ENCODE peak calls at places on chromosomes 16 and 17, in nine cellular contexts. One of them, this sample, is unnamed.

GRCh38 chr17:68089881-68090280 is 54.3 kb downstream of the KPNA2 start:
- DNase-seq in tibial artery: peak; percentile 41
- DNase-seq in tibial nerve: no peak
- DNase-seq in heart right ventricle: no peak
- DNase-seq in lower lobe of right lung: peak; percentile 65
- DNase-seq in dorsolateral prefrontal cortex: no peak
- DNase-seq in adrenal gland: peak; percentile 83
- DNase-seq in iPS DF 6.9: no peak
- DNase-seq in H7: no peak
- DNase-seq in this sample: no peak

GRCh38 chr16:80670170-80670865 is 129.5 kb downstream of the DYNLRB2 start:
- DNase-seq in tibial artery: no peak
- DNase-seq in iPS DF 6.9: no peak
- DNase-seq in dorsolateral prefrontal cortex: no peak
- DNase-seq in heart right ventricle: no peak
- DNase-seq in tibial nerve: no peak
- DNase-seq in H7: no peak
- DNase-seq in lower lobe of right lung: no peak
- DNase-seq in adrenal gland: no peak
- DNase-seq in this sample: no peak

GRCh38 chr16:60203525-60204124 is 1469.5 kb upstream of the GOT2 start:
- DNase-seq in tibial artery: no peak
- DNase-seq in heart right ventricle: no peak
- DNase-seq in H7: peak; percentile 5
- DNase-seq in adrenal gland: no peak
- DNase-seq in tibial nerve: no peak
- DNase-seq in dorsolateral prefrontal cortex: no peak
- DNase-seq in lower lobe of right lung: no peak
- DNase-seq in iPS DF 6.9: no peak
- DNase-seq in this sample: no peak

GRCh38 chr17:28878981-28879380 is 18.6 kb downstream of the FLOT2 start:
- DNase-seq in H7: peak; percentile 94
- DNase-seq in heart right ventricle: no peak
- DNase-seq in lower lobe of right lung: no peak
- DNase-seq in tibial artery: no peak
- DNase-seq in iPS DF 6.9: no peak
- DNase-seq in adrenal gland: no peak
- DNase-seq in dorsolateral prefrontal cortex: no peak
- DNase-seq in tibial nerve: no peak
- DNase-seq in this sample: no peak

GRCh38 chr16:51290886-51291285 is 139.8 kb upstream of the SALL1 start:
- DNase-seq in H7: peak; percentile 29
- DNase-seq in adrenal gland: no peak
- DNase-seq in tibial nerve: no peak
- DNase-seq in tibial artery: no peak
- DNase-seq in dorsolateral prefrontal cortex: no peak
- DNase-seq in heart right ventricle: no peak
- DNase-seq in lower lobe of right lung: no peak
- DNase-seq in iPS DF 6.9: peak; percentile 29
- DNase-seq in this sample: no peak

GRCh38 chr16:67039260-67040020 is 10.5 kb downstream of the CBFB start:
- DNase-seq in heart right ventricle: no peak
- DNase-seq in iPS DF 6.9: no peak
- DNase-seq in tibial artery: no peak
- DNase-seq in adrenal gland: no peak
- DNase-seq in lower lobe of right lung: no peak
- DNase-seq in tibial nerve: no peak
- DNase-seq in dorsolateral prefrontal cortex: no peak
- DNase-seq in H7: no peak
- DNase-seq in this sample: no peak

GRCh38 chr17:69175812-69176517 is 34.3 kb upstream of the ABCA6 start:
- DNase-seq in lower lobe of right lung: no peak
- DNase-seq in tibial nerve: no peak
- DNase-seq in adrenal gland: no peak
- DNase-seq in iPS DF 6.9: no peak
- DNase-seq in H7: no peak
- DNase-seq in dorsolateral prefrontal cortex: no peak
- DNase-seq in heart right ventricle: no peak
- DNase-seq in tibial artery: no peak
- DNase-seq in this sample: no peak

GRCh38 chr17:4796550-4796915 is 569 bp downstream of the PSMB6 start:
- DNase-seq in H7: peak; percentile 84
- DNase-seq in dorsolateral prefrontal cortex: no peak
- DNase-seq in lower lobe of right lung: no peak
- DNase-seq in adrenal gland: no peak
- DNase-seq in tibial artery: no peak
- DNase-seq in tibial nerve: no peak
- DNase-seq in iPS DF 6.9: no peak
- DNase-seq in heart right ventricle: no peak
- DNase-seq in this sample: no peak

GRCh38 chr16:64626771-64627170 is 495.1 kb downstream of the CDH11 start:
- DNase-seq in adrenal gland: no peak
- DNase-seq in heart right ventricle: no peak
- DNase-seq in lower lobe of right lung: no peak
- DNase-seq in iPS DF 6.9: no peak
- DNase-seq in dorsolateral prefrontal cortex: no peak
- DNase-seq in tibial nerve: no peak
- DNase-seq in tibial artery: no peak
- DNase-seq in H7: no peak
- DNase-seq in this sample: no peak

GRCh38 chr16:87145181-87146176 is 171.7 kb downstream of the C16orf95 start:
- DNase-seq in H7: no peak
- DNase-seq in heart right ventricle: no peak
- DNase-seq in tibial nerve: no peak
- DNase-seq in tibial artery: no peak
- DNase-seq in lower lobe of right lung: no peak
- DNase-seq in adrenal gland: no peak
- DNase-seq in dorsolateral prefrontal cortex: no peak
- DNase-seq in iPS DF 6.9: no peak
- DNase-seq in this sample: no peak

GRCh38 chr16:49280861-49281331 is 742 bp downstream of the CBLN1 start:
- DNase-seq in iPS DF 6.9: no peak
- DNase-seq in tibial artery: no peak
- DNase-seq in tibial nerve: no peak
- DNase-seq in H7: peak; percentile 40
- DNase-seq in adrenal gland: no peak
- DNase-seq in lower lobe of right lung: no peak
- DNase-seq in heart right ventricle: no peak
- DNase-seq in dorsolateral prefrontal cortex: no peak
- DNase-seq in this sample: no peak

GRCh38 chr16:49280022-49280741 is 1.5 kb downstream of the CBLN1 start:
- DNase-seq in heart right ventricle: no peak
- DNase-seq in dorsolateral prefrontal cortex: no peak
- DNase-seq in iPS DF 6.9: no peak
- DNase-seq in tibial nerve: no peak
- DNase-seq in adrenal gland: no peak
- DNase-seq in H7: peak; percentile 81
- DNase-seq in lower lobe of right lung: no peak
- DNase-seq in tibial artery: no peak
- DNase-seq in this sample: no peak

GRCh38 chr16:49278567-49278827 is 3.1 kb downstream of the CBLN1 start:
- DNase-seq in dorsolateral prefrontal cortex: no peak
- DNase-seq in iPS DF 6.9: no peak
- DNase-seq in heart right ventricle: no peak
- DNase-seq in H7: no peak
- DNase-seq in adrenal gland: no peak
- DNase-seq in tibial artery: no peak
- DNase-seq in tibial nerve: no peak
- DNase-seq in lower lobe of right lung: no peak
- DNase-seq in this sample: no peak

GRCh38 chr16:49277766-49278566 is 3.7 kb downstream of the CBLN1 start:
- DNase-seq in tibial nerve: no peak
- DNase-seq in adrenal gland: no peak
- DNase-seq in lower lobe of right lung: no peak
- DNase-seq in dorsolateral prefrontal cortex: no peak
- DNase-seq in H7: peak; percentile 67
- DNase-seq in tibial artery: no peak
- DNase-seq in heart right ventricle: no peak
- DNase-seq in iPS DF 6.9: no peak
- DNase-seq in this sample: no peak

GRCh38 chr16:49278944-49279725 is 2.5 kb downstream of the CBLN1 start:
- DNase-seq in lower lobe of right lung: no peak
- DNase-seq in heart right ventricle: no peak
- DNase-seq in tibial artery: no peak
- DNase-seq in adrenal gland: no peak
- DNase-seq in tibial nerve: no peak
- DNase-seq in H7: peak; percentile 60
- DNase-seq in dorsolateral prefrontal cortex: no peak
- DNase-seq in iPS DF 6.9: no peak
- DNase-seq in this sample: no peak
- H3K27me3 ChIP-seq in lower lobe of right lung: peaks cover 94% of the 10 kb centered on the region
- H3K27me3 ChIP-seq in heart right ventricle: peaks cover 94% of the 10 kb centered on the region
- H3K27me3 ChIP-seq in tibial artery: no peaks in the 10 kb centered on the region
- H3K27me3 ChIP-seq in adrenal gland: peaks cover 88% of the 10 kb centered on the region
- H3K27me3 ChIP-seq in tibial nerve: peaks cover 89% of the 10 kb centered on the region
- H3K27me3 ChIP-seq in H7: peaks cover 92% of the 10 kb centered on the region
- H3K27me3 ChIP-seq in dorsolateral prefrontal cortex: peaks cover 94% of the 10 kb centered on the region
- H3K27me3 ChIP-seq in iPS DF 6.9: peaks cover 82% of the 10 kb centered on the region
- H3K27me3 ChIP-seq in this sample: peaks cover 18% of the 10 kb centered on the region

GRCh38 chr17:42596386-42596785 is 12.8 kb downstream of the RETREG3 start:
- DNase-seq in dorsolateral prefrontal cortex: no peak
- DNase-seq in iPS DF 6.9: no peak
- DNase-seq in tibial nerve: no peak
- DNase-seq in tibial artery: no peak
- DNase-seq in adrenal gland: no peak
- DNase-seq in heart right ventricle: no peak
- DNase-seq in lower lobe of right lung: no peak
- DNase-seq in H7: no peak
- DNase-seq in this sample: no peak
- H3K27me3 ChIP-seq in dorsolateral prefrontal cortex: no peaks in the 10 kb centered on the region
- H3K27me3 ChIP-seq in iPS DF 6.9: no peaks in the 10 kb centered on the region
- H3K27me3 ChIP-seq in tibial nerve: no peaks in the 10 kb centered on the region
- H3K27me3 ChIP-seq in tibial artery: no peaks in the 10 kb centered on the region
- H3K27me3 ChIP-seq in adrenal gland: no peaks in the 10 kb centered on the region
- H3K27me3 ChIP-seq in heart right ventricle: no peaks in the 10 kb centered on the region
- H3K27me3 ChIP-seq in lower lobe of right lung: no peaks in the 10 kb centered on the region
- H3K27me3 ChIP-seq in H7: no peaks in the 10 kb centered on the region
- H3K27me3 ChIP-seq in this sample: no peaks in the 10 kb centered on the region

DNA sequence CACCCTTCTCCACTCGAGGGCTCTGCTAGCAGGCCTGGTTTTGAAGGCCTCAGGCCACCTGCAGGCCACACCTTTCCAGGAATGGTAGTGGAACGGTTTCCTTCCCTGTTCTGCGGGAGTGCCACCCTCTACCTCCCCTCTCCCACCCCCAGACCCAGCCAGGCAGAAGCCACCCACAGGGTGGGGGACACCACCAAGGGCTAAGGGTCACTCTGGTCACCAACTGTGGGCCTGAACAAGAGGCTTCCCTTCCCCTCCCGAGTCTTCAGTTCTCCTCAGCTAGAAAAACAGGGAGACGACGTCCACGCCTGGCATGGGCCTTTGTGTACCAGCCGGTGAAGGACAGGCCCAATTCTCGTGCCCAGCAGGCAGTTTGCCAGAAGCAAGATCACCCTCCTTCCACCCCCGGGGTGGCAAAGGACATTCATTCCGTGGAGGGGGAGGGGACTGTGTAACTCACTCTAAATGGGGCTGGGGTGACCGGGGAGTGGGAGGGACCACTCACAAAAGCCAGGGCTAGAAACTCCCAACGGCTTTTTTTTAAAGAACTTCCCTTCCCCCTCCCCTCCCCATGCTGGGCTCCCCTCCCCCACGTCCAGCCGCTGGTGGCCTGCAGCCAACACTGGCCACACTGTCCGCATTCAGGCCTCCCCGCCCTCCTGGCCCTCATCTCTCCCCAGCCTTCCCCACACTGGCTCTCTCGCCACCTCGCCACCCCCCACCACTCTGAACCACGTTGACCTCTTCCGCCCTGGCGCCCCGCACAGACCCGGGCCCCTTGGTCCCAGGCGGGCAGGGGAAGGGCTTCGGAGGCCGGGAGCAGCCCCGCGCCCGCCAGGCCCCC is 7.7 kb downstream of the CBX4 start:
- DNase-seq in iPS DF 6.9: no peak
- DNase-seq in lower lobe of right lung: peak; percentile 70
- DNase-seq in heart right ventricle: peak; percentile 75
- DNase-seq in tibial artery: peak; percentile 71
- DNase-seq in tibial nerve: peak; percentile 66
- DNase-seq in H7: peak; percentile 86
- DNase-seq in dorsolateral prefrontal cortex: peak; percentile 85
- DNase-seq in adrenal gland: peak; percentile 85
- DNase-seq in this sample: no peak
- H3K27me3 ChIP-seq in iPS DF 6.9: peaks cover 59% of the 10 kb centered on the region
- H3K27me3 ChIP-seq in lower lobe of right lung: no peaks in the 10 kb centered on the region
- H3K27me3 ChIP-seq in heart right ventricle: no peaks in the 10 kb centered on the region
- H3K27me3 ChIP-seq in tibial artery: no peaks in the 10 kb centered on the region
- H3K27me3 ChIP-seq in tibial nerve: no peaks in the 10 kb centered on the region
- H3K27me3 ChIP-seq in H7: peaks cover 76% of the 10 kb centered on the region
- H3K27me3 ChIP-seq in dorsolateral prefrontal cortex: no peaks in the 10 kb centered on the region
- H3K27me3 ChIP-seq in adrenal gland: no peaks in the 10 kb centered on the region
- H3K27me3 ChIP-seq in this sample: no peaks in the 10 kb centered on the region

DNA sequence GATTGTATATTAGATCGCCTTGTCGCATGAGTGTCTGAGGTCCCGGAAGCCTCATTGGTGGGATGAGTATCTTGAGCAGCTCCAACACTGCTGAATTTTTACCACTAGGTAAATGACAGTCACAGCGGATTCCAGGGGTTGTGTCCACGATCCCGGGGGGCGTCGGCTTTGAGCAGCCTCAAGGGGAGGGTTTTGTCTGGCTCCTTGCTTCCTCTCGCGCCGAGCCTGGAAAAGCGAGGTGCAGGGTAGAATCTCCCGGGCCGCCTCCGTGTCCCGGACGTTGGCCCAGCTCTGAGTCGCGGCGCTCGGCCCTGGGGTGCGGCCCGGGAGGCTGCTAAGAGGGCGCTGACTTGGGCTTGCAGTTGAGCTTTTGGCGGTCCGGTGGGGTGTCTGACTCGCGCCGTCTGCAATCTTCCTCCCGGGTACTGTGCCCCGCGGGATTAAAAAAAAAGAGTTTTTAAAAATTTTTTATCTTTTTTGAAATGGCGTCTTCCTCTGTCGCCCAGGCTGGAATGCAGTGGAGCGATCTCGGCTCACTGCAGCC is 4.5 kb downstream of the OR1F1 start:
- DNase-seq in tibial artery: no peak
- DNase-seq in tibial nerve: no peak
- DNase-seq in iPS DF 6.9: no peak
- DNase-seq in lower lobe of right lung: no peak
- DNase-seq in dorsolateral prefrontal cortex: no peak
- DNase-seq in H7: peak; percentile 67
- DNase-seq in adrenal gland: no peak
- DNase-seq in heart right ventricle: no peak
- DNase-seq in this sample: no peak
- H3K27me3 ChIP-seq in tibial artery: peaks cover 15% of the 10 kb centered on the region
- H3K27me3 ChIP-seq in tibial nerve: peaks cover 98% of the 10 kb centered on the region
- H3K27me3 ChIP-seq in iPS DF 6.9: peaks cover 7% of the 10 kb centered on the region
- H3K27me3 ChIP-seq in lower lobe of right lung: peaks cover 97% of the 10 kb centered on the region
- H3K27me3 ChIP-seq in dorsolateral prefrontal cortex: peaks cover 94% of the 10 kb centered on the region
- H3K27me3 ChIP-seq in H7: peaks cover 19% of the 10 kb centered on the region
- H3K27me3 ChIP-seq in adrenal gland: peaks cover 86% of the 10 kb centered on the region
- H3K27me3 ChIP-seq in heart right ventricle: peaks cover 98% of the 10 kb centered on the region
- H3K27me3 ChIP-seq in this sample: peaks cover 25% of the 10 kb centered on the region

GRCh38 chr16:1124291-1124690 is 28.2 kb upstream of the C1QTNF8 start:
- DNase-seq in heart right ventricle: no peak
- DNase-seq in tibial artery: no peak
- DNase-seq in adrenal gland: no peak
- DNase-seq in dorsolateral prefrontal cortex: no peak
- DNase-seq in H7: no peak
- DNase-seq in tibial nerve: no peak
- DNase-seq in iPS DF 6.9: no peak
- DNase-seq in lower lobe of right lung: no peak
- DNase-seq in this sample: no peak
- H3K27me3 ChIP-seq in heart right ventricle: peaks cover 60% of the 10 kb centered on the region
- H3K27me3 ChIP-seq in tibial artery: no peaks in the 10 kb centered on the region
- H3K27me3 ChIP-seq in adrenal gland: no peaks in the 10 kb centered on the region
- H3K27me3 ChIP-seq in dorsolateral prefrontal cortex: no peaks in the 10 kb centered on the region
- H3K27me3 ChIP-seq in H7: no peaks in the 10 kb centered on the region
- H3K27me3 ChIP-seq in tibial nerve: peaks cover 69% of the 10 kb centered on the region
- H3K27me3 ChIP-seq in iPS DF 6.9: no peaks in the 10 kb centered on the region
- H3K27me3 ChIP-seq in lower lobe of right lung: peaks cover 52% of the 10 kb centered on the region
- H3K27me3 ChIP-seq in this sample: no peaks in the 10 kb centered on the region